ENCODE peak calls at places on chromosomes 16 and 17, in six cellular contexts. A is activated effector memory CD4-positive, alpha-beta T cell treated with Interleukin-2 at 50 U/mL for 16 hours; U is NCI-H1092; Z is stimulated activated CD4-positive, alpha-beta T cell treated with anti-CD3 and anti-CD28 coated beads, Interleukin-4, amount 100 ng/mL, for 24 hours; Q is posterior cingulate gyrus; S is NCI-H2081. B is an unnamed sample.

GRCh38 chr17:37671813-37672544 is 28.7 kb upstream of the DDX52 start:
- DNase-seq in A (no peak), U (peak; percentile 5), Z (no peak), Q (no peak), S (no peak), B (peak; percentile 44)

GRCh38 chr17:9924735-9925191 is 19.7 kb upstream of the RCVRN start:
- DNase-seq in A (no peak), U (peak; percentile 7), Z (no peak), Q (peak; percentile 28), S (peak; percentile 36), B (no peak)

GRCh38 chr16:54928016-54928356 is 2.7 kb upstream of the IRX5 start:
- DNase-seq in A (no peak), U (no peak), Z (no peak), Q (no peak), S (no peak), B (no peak)

GRCh38 chr16:49639739-49640388 is 216.0 kb downstream of the ZNF423 start:
- DNase-seq in A (no peak), U (peak; percentile 17), Z (no peak), Q (no peak), S (no peak), B (no peak)

GRCh38 chr17:4209611-4210010 is 54.2 kb downstream of the ANKFY1 start:
- DNase-seq in A (no peak), U (no peak), Z (no peak), Q (no peak), S (no peak), B (no peak)

GRCh38 chr17:48542114-48542955 is 2.6 kb downstream of the HOXB2 start:
- DNase-seq in A (peak; percentile 22), U (no peak), Z (peak; percentile 20), Q (no peak), S (peak; percentile 35), B (peak; percentile 54)

GRCh38 chr17:76914937-76915336 is 46.7 kb downstream of the MGAT5B start:
- DNase-seq in A (no peak), U (no peak), Z (no peak), Q (peak; percentile 17), S (no peak), B (no peak)

GRCh38 chr17:7903154-7904103 is 12.7 kb downstream of the RNF227 start:
- DNase-seq in A (no peak), U (no peak), Z (no peak), Q (no peak), S (no peak), B (no peak)

GRCh38 chr17:15966183-15966878 is 21.4 kb downstream of the ADORA2B start:
- DNase-seq in A (no peak), U (peak; percentile 42), Z (no peak), Q (no peak), S (peak; percentile 33), B (peak; percentile 41)

GRCh38 chr17:63932008-63932561 is at the start of gene CD79B:
- DNase-seq in A (peak; percentile 27), U (no peak), Z (peak; percentile 49), Q (no peak), S (no peak), B (no peak)

GRCh38 chr16:80580109-80580832 is 39.5 kb downstream of the DYNLRB2 start:
- DNase-seq in A (peak; percentile 56), U (no peak), Z (peak; percentile 76), Q (no peak), S (no peak), B (no peak)

GRCh38 chr17:45006927-45007461 is 38.9 kb upstream of the C1QL1 start:
- DNase-seq in A (no peak), U (no peak), Z (no peak), Q (no peak), S (no peak), B (no peak)

GRCh38 chr16:65032397-65032796 is 89.5 kb downstream of the CDH11 start:
- DNase-seq in A (no peak), U (no peak), Z (no peak), Q (no peak), S (no peak), B (no peak)

GRCh38 chr17:28841901-28842281 is 699 bp downstream of the FAM222B start:
- DNase-seq in A (no peak), U (no peak), Z (no peak), Q (no peak), S (no peak), B (no peak)